ENCODE peak calls at places on chromosomes 13 and 19, in four cellular contexts. Q is breast epithelium, P is esophagus squamous epithelium, O is bronchial epithelial cell. Z is an unnamed sample.

GRCh38 chr19:33442706-33443105 is 69.2 kb downstream of the CEBPG start:
- DNase-seq in Q (no peak), P (no peak), O (no peak), Z (no peak)

GRCh38 chr13:35470671-35471465 is 5.6 kb downstream of the MAB21L1 start:
- DNase-seq in Q (no peak), P (no peak), O (no peak), Z (peak)

GRCh38 chr13:84917252-84917878 is 881.9 kb downstream of the SLITRK6 start:
- DNase-seq in Q (no peak), P (no peak), O (peak), Z (peak)

GRCh38 chr13:45393941-45394570 is 24.1 kb downstream of the SLC25A30 start:
- DNase-seq in Q (peak), P (no peak), O (peak), Z (peak)

GRCh38 chr19:44703336-44704078 is 4.6 kb downstream of the CEACAM16 start:
- DNase-seq in Q (no peak), P (no peak), O (no peak), Z (no peak)

GRCh38 chr13:40979232-40979631 is 39.9 kb downstream of the ELF1 start:
- DNase-seq in Q (no peak), P (no peak), O (no peak), Z (no peak)

GRCh38 chr19:4649392-4650094 is 10.2 kb downstream of the TNFAIP8L1 start:
- DNase-seq in Q (no peak), P (no peak), O (no peak), Z (no peak)

GRCh38 chr19:50444059-50444458 is 11.4 kb downstream of the MYBPC2 start:
- DNase-seq in Q (no peak), P (no peak), O (no peak), Z (no peak)

GRCh38 chr13:106038752-106039151 is 496.7 kb downstream of the EFNB2 start:
- DNase-seq in Q (no peak), P (no peak), O (peak), Z (peak)

GRCh38 chr19:18763674-18764590 is 27.2 kb downstream of the COMP start:
- DNase-seq in Q (peak), P (no peak), O (peak), Z (peak)

GRCh38 chr13:112131740-112132113 is 64.8 kb downstream of the SOX1 start:
- DNase-seq in Q (no peak), P (no peak), O (no peak), Z (no peak)

GRCh38 chr19:49133621-49134454 is 14.5 kb downstream of the PPFIA3 start:
- DNase-seq in Q (no peak), P (no peak), O (peak), Z (peak)

GRCh38 chr19:18675779-18676178 is 7.7 kb upstream of the CRTC1 start:
- DNase-seq in Q (no peak), P (no peak), O (no peak), Z (peak)

GRCh38 chr19:34998777-34999497 is 1.2 kb upstream of the GRAMD1A start:
- DNase-seq in Q (peak), P (no peak), O (no peak), Z (no peak)

GRCh38 chr19:1113278-1113985 is 9.6 kb downstream of the GPX4 start:
- DNase-seq in Q (peak), P (peak), O (peak), Z (peak)

GRCh38 chr13:113863511-113864302 is at the start of gene GAS6:
- DNase-seq in Q (peak), P (no peak), O (no peak), Z (peak)

GRCh38 chr13:108950333-108951010 is 321.1 kb downstream of the MYO16 start:
- DNase-seq in Q (no peak), P (no peak), O (peak), Z (no peak)

GRCh38 chr13:49499889-49500660 is 4.3 kb downstream of the PHF11 start:
- DNase-seq in Q (no peak), P (no peak), O (peak), Z (peak)

GRCh38 chr13:38463047-38463446 is 113.4 kb downstream of the UFM1 start:
- DNase-seq in Q (no peak), P (no peak), O (no peak), Z (no peak)

GRCh38 chr19:28963481-28964245 is 249.3 kb downstream of the UQCRFS1 start:
- DNase-seq in Q (no peak), P (no peak), O (no peak), Z (peak)

GRCh38 chr13:90719452-90719851 is 628.0 kb upstream of the MIR17HG start:
- DNase-seq in Q (no peak), P (no peak), O (no peak), Z (no peak)

GRCh38 chr19:8366961-8367326 is 3.0 kb downstream of the ANGPTL4 start:
- DNase-seq in Q (no peak), P (no peak), O (no peak), Z (peak)

GRCh38 chr19:8367327-8368001 is 3.5 kb downstream of the ANGPTL4 start:
- DNase-seq in Q (peak), P (no peak), O (peak), Z (peak)

GRCh38 chr19:8368136-8368535 is 4.2 kb downstream of the ANGPTL4 start:
- DNase-seq in Q (no peak), P (no peak), O (no peak), Z (no peak)

GRCh38 chr19:8371011-8371804 is 7.3 kb downstream of the ANGPTL4 start:
- DNase-seq in Q (no peak), P (no peak), O (no peak), Z (no peak)

DNA sequence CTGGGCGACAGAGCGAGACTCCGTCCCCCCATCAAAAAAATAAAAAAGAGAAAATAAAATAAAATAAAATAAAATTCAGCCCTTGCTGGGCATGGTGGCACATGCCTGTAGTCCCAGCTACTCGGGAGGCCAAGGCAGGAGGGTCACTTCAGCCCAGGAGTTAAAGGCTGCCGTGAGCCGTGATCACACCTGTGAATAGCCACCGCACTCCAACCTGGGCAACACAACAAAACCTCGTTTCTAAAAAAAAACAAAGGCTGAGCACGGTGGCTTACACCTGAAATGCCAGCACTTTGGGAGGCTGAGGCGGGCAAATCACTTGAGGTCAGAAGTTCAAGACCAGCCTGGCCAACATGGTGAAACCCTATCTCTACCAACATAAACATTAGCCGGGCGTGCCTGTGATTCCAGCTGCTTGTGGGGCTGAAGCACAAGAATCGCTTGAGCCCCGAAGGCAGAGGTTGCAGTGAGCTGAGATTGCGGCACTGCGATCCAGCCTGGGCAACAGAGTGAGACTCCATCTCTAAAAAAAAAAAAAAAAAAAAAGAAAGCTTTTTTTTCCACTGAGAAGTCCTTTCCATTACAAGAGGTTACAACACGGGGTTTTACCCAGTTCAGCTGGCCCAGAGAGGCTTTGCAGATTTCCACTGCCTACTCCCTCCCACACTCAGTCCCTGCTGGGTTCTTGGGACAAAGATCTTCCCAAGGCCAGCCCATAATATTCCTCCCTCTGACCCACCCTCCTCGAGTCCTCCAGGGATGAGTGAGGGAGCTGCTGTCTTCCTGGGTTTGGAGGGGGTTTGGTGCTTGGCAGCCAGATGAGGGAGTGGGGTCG is 6.4 kb downstream of the ANGPTL4 start:
- DNase-seq in Q (no peak), P (no peak), O (no peak), Z (peak)
- H3K4me3 ChIP-seq in Q (peak), P (no peak), O (no peak), Z (no peak)

GRCh38 chr19:13408889-13409518 is 97.3 kb downstream of the CACNA1A start:
- DNase-seq in Q (no peak), P (no peak), O (no peak), Z (no peak)
- H3K4me3 ChIP-seq in Q (no peak), P (no peak), O (no peak), Z (no peak)

DNA sequence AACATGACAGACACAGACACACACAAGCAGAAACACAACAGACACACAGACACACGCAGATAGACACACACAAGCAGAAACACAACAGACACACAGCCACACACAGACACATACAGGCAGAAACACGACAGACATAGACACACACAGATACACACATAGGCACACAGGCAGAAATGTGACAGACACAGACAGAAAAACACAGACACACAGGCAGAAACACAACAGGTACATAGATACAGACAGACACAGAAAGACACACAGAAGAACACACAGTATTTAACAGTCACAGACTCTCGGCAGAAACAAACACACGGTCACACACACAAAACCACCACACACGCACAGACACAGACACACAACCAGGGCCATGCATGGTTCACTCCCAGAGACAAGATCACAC is 905 bp downstream of the TBXA2R start:
- DNase-seq in Q (no peak), P (no peak), O (no peak), Z (no peak)
- H3K4me3 ChIP-seq in Q (peak), P (peak), O (no peak), Z (peak)

GRCh38 chr13:24276310-24276709 is 33.1 kb upstream of the C1QTNF9 start:
- DNase-seq in Q (no peak), P (no peak), O (no peak), Z (no peak)
- H3K4me3 ChIP-seq in Q (no peak), P (no peak), O (no peak), Z (no peak)

GRCh38 chr19:2788237-2788636 is 2.9 kb downstream of the THOP1 start:
- DNase-seq in Q (no peak), P (no peak), O (no peak), Z (no peak)

GRCh38 chr19:2783781-2784145 is 690 bp upstream of the SGTA start:
- DNase-seq in Q (no peak), P (no peak), O (no peak), Z (no peak)

GRCh38 chr19:2785244-2786000 is at the start of gene THOP1:
- DNase-seq in Q (peak), P (peak), O (peak), Z (peak)

GRCh38 chr19:2790194-2790556 is 4.9 kb downstream of the THOP1 start:
- DNase-seq in Q (no peak), P (no peak), O (no peak), Z (no peak)

DNA sequence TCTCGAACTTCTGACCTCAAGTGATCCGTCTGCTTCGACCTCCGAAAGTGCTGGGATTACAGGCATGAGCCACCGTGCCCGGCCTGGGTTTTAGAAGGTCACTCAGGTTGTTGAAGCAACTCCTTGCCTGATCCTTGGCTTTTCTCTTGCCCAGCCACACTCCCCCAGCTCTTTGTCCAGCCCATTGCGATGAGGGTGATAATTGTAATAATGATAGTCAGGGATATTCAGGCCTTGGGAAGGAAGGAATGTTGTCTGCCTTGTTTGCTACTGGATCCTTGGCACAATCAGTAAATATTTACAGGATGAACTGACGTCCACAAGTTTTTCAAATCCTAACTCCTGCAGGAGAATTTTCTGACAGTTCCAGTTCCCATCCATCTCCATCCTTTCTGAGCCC is 1.8 kb downstream of the THOP1 start:
- DNase-seq in Q (no peak), P (no peak), O (no peak), Z (no peak)
- H3K4me3 ChIP-seq in Q (no peak), P (no peak), O (no peak), Z (no peak)

DNA sequence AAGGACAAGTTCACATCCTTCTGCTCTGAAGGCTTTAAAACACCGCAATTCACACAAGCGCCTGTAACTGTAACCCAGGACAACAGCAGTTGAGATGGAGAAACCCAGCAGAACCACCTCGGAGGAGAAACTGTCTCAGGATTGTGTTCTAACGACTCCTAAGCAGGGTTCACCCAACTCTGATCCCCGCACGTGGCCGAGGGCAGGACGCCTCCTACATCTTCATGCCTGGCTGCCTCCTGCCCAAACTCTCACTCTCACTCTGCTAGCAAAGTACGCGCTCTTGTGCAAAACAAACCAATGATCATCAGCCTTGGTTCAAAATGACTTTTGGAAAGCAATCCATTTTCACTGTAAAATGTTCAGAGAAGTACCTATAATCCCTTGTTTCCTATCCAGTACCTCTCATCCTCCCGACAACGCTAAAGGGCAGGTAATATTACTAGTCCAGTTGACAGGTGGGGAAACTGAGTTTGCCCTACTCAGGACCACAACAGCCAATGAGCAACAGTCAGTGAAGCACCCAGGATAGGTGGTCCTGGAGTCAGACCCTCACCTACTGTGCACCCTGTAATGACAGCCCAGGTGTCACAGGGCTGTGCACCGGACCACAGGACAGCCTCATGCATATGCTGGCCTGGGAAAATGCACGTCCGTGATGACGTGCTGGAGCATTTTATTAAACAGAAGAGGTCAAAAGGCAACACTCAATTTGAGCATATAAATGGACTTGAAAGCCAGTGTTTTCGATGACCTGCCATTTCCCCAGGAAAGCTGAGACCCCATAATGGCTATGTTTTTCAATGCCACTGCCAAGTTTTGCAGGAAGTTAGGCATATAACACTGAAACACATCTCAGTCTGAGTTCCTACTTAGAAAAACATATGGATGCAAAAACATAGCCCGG is 25.4 kb downstream of the EPS15L1 start:
- DNase-seq in Q (no peak), P (no peak), O (no peak), Z (no peak)
- H3K4me3 ChIP-seq in Q (no peak), P (no peak), O (no peak), Z (no peak)

GRCh38 chr13:110455941-110456340 is 105.6 kb downstream of the RAB20 start:
- DNase-seq in Q (peak), P (no peak), O (peak), Z (peak)
- H3K4me3 ChIP-seq in Q (no peak), P (no peak), O (no peak), Z (no peak)

GRCh38 chr19:46953955-46954501 is 65.6 kb upstream of the NPAS1 start:
- DNase-seq in Q (no peak), P (no peak), O (no peak), Z (no peak)

GRCh38 chr19:46954502-46955004 is 65.1 kb upstream of the NPAS1 start:
- DNase-seq in Q (no peak), P (no peak), O (no peak), Z (no peak)

GRCh38 chr19:46955813-46956371 is 63.7 kb upstream of the NPAS1 start:
- DNase-seq in Q (no peak), P (no peak), O (no peak), Z (no peak)

GRCh38 chr19:46952874-46953273 is 66.8 kb upstream of the NPAS1 start:
- DNase-seq in Q (no peak), P (no peak), O (no peak), Z (no peak)

GRCh38 chr19:46955114-46955812 is 64.4 kb upstream of the NPAS1 start:
- DNase-seq in Q (no peak), P (no peak), O (peak), Z (peak)
- H3K4me3 ChIP-seq in Q (peak), P (no peak), O (no peak), Z (no peak)

GRCh38 chr19:39400997-39401548 is 5.6 kb upstream of the ZFP36 start:
- DNase-seq in Q (no peak), P (no peak), O (no peak), Z (no peak)
- H3K4me3 ChIP-seq in Q (no peak), P (no peak), O (no peak), Z (no peak)

GRCh38 chr19:13880059-13880672 is 3.2 kb downstream of the NANOS3 start:
- DNase-seq in Q (peak), P (peak), O (peak), Z (peak)
- H3K4me3 ChIP-seq in Q (peak), P (peak), O (peak), Z (peak)

Z was measured in cardiac fibroblast.